ENCODE peak calls at places on chromosomes 4 and X, in nine cellular contexts. A is upper lobe of right lung; V is PC-3; G is GM23338; Q is dorsolateral prefrontal cortex; N is psoas muscle; X is fibroblast of lung; C is CD4-positive, alpha-beta T cell; K is CD4-positive, alpha-beta memory T cell. S is an unnamed sample.

GRCh38 chr4:107950746-107951540 is 19.6 kb downstream of the CYP2U1 start:
- DNase-seq in A (no peak), V (no peak), G (no peak), Q (no peak), N (no peak), X (no peak), C (no peak), K (no peak), S (no peak)

GRCh38 chr4:3760346-3760745 is 5.8 kb upstream of the ADRA2C start:
- DNase-seq in A (no peak), V (no peak), G (no peak), Q (no peak), N (no peak), X (no peak), C (no peak), K (no peak), S (no peak)

GRCh38 chr4:185542626-185543336 is 7.5 kb upstream of the PDLIM3 start:
- DNase-seq in A (no peak), V (no peak), G (no peak), Q (no peak), N (peak), X (peak), C (no peak), K (no peak), S (no peak)

GRCh38 chr4:153177841-153178240 is 26.4 kb upstream of the TRIM2 start:
- DNase-seq in A (no peak), V (no peak), G (no peak), Q (no peak), N (no peak), X (no peak), C (no peak), K (no peak), S (no peak)

GRCh38 chrX:153984351-153985178 is 12.0 kb downstream of the TMEM187 start:
- DNase-seq in A (no peak), V (no peak), G (no peak), Q (no peak), N (no peak), X (no peak), C (peak), K (peak), S (peak)

GRCh38 chrX:145609951-145610511 is 207.6 kb upstream of the SLITRK2 start:
- DNase-seq in A (no peak), V (peak), G (no peak), Q (no peak), N (no peak), X (peak), C (no peak), K (no peak), S (no peak)

GRCh38 chr4:110625593-110626292 is 2.9 kb upstream of the PITX2 start:
- DNase-seq in A (no peak), V (no peak), G (peak), Q (no peak), N (no peak), X (no peak), C (no peak), K (no peak), S (no peak)

GRCh38 chr4:175435437-175435836 is 376.6 kb downstream of the GPM6A start:
- DNase-seq in A (no peak), V (no peak), G (no peak), Q (no peak), N (no peak), X (peak), C (no peak), K (no peak), S (peak)

GRCh38 chrX:39063037-39063436 is 261.8 kb downstream of the MID1IP1 start:
- DNase-seq in A (peak), V (peak), G (no peak), Q (no peak), N (no peak), X (peak), C (no peak), K (no peak), S (no peak)

GRCh38 chrX:154059729-154060245 is 37.7 kb downstream of the MECP2 start:
- DNase-seq in A (no peak), V (no peak), G (no peak), Q (no peak), N (no peak), X (no peak), C (no peak), K (no peak), S (no peak)

GRCh38 chr4:80114732-80115265 is 41.8 kb upstream of the ANTXR2 start:
- DNase-seq in A (no peak), V (no peak), G (no peak), Q (no peak), N (no peak), X (no peak), C (no peak), K (no peak), S (no peak)

GRCh38 chrX:1727531-1728027 is 112.7 kb downstream of the ASMT start:
- DNase-seq in A (no peak), V (peak), G (peak), Q (no peak), N (no peak), X (no peak), C (no peak), K (no peak), S (no peak)

GRCh38 chrX:115419094-115419493 is 129.6 kb downstream of the LUZP4 start:
- DNase-seq in A (no peak), V (no peak), G (no peak), Q (no peak), N (no peak), X (no peak), C (no peak), K (no peak), S (no peak)

DNA sequence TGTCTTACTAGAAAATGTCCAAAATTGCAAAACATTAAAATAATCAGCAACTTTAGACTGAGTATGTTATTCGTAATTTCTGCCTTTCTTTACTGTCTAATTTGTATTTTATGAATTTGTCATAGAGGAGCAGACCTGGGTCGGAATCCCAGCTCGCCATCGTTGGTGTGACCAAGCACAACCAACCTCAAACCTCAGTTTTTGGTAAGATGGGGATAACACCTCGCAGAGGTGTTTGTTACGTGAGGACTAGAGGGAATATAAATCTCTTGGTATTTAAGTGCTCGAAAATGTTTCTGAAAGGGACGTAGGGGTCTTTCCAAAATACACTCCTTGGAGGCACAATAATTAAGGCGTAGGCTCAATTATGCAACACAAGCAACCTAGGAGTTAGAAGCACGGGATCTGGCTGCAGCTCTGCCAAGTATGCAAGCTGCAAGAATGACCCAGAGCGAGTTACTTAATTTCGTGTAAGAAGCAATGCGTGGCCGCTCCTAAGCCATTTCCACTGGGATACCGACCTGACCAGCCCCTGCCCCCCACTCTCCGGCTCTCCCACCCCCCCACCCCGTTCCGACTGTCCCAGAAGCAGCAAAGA is 602 bp downstream of the ADH5 start:
- DNase-seq in A (peak), V (peak), G (peak), Q (no peak), N (peak), X (peak), C (no peak), K (peak), S (no peak)
- H3K27ac ChIP-seq in A (peak), V (peak), G (peak), Q (peak), N (peak), X (peak), C (peak), K (peak), S (peak)

DNA sequence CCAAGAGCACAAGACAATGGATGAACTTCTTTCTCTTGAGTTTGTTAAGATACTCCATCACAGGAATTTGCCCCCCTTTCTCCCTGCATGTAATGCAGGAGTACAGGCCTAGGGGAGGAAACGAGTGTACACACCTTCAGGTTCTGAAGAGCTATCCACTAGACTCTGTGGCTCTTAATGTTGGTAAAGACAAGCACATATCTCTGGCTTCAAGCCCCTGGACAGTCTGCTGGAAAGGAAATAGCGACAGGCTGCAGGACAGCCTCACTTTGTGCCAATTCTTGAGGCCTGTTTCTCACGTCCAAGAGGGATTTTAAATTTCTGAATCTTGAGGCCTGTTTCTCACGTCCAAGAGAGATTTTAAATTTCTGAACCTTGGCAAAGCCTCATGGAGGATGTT is 87.1 kb downstream of the RLIM start:
- DNase-seq in A (no peak), V (no peak), G (no peak), Q (no peak), N (no peak), X (no peak), C (no peak), K (no peak), S (no peak)
- H3K27ac ChIP-seq in A (no peak), V (no peak), G (no peak), Q (no peak), N (no peak), X (no peak), C (no peak), K (no peak), S (no peak)

DNA sequence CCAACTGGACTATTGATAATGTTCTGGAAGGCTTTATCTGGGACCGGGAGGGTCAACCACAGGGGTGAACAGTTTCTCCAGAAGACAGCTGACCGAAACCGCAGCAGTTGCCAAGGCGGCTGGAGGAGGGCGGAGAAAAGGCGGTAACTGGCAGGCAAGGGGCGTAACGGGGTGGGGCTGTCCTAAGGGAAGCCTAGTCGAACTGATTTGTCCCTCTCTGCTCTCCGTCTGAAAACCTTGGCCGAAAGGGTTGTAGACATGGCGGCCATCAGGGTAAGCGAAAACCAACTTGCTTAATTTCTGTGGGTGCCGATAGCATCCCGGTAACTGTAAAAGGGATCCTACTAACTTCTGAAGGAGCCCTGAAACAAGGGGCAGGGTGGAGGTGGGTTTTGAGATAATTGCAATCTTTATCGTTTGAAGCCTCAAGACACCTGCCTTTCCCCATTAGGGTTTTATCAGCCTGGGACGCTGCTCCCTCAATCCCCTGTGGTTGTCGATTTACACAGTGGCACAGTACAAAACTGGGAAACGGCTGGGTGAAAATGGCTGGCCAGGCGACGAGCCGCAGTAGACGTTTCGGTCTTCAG is at the start of gene APOOL:
- DNase-seq in A (peak), V (peak), G (peak), Q (peak), N (peak), X (peak), C (peak), K (peak), S (peak)
- H3K27ac ChIP-seq in A (peak), V (peak), G (peak), Q (peak), N (peak), X (peak), C (no peak), K (peak), S (peak)

DNA sequence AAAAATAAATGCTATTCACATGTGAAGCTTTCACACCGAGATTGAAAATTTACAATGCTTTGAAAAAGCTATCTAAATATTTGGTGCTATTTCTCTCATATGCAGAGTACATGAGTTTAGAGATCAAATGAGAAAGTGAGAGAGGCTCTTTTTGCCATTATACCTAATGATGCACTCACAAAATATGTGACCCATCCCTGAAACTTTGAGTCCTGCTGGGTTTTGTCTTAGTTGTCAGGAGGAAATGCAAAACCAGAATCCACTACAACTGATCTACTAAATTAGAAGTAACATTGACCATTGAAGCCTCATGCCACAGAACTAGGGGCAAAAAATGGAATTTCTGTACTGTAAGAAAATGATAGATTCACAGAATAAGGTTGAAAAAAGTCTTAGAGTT is 251.7 kb downstream of the MAPK10 start:
- DNase-seq in A (no peak), V (peak), G (peak), Q (no peak), N (no peak), X (no peak), C (no peak), K (no peak), S (no peak)
- H3K27ac ChIP-seq in A (no peak), V (no peak), G (no peak), Q (no peak), N (no peak), X (no peak), C (no peak), K (no peak), S (no peak)

DNA sequence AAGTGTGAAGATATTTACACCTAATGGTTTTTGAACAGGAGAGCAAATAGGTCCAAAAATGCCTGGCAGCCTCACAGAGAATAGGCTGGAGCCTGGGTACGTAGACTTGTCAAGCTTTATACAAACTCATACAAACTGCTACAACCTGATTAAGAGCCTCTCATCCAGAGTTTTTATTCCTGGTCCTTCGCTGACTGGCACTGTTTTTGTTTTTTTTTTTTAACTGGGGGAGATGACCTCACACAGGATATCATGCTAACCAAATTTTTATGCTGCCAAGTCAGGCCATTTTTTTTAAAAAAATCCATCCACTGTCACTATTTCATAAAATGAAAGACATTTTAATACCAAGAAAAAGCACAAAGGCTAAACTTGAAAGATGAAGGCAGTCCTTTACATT is 1.9 kb downstream of the FAM114A1 start:
- DNase-seq in A (no peak), V (no peak), G (no peak), Q (no peak), N (no peak), X (no peak), C (no peak), K (no peak), S (no peak)
- H3K27ac ChIP-seq in A (no peak), V (no peak), G (no peak), Q (peak), N (peak), X (peak), C (no peak), K (no peak), S (no peak)

GRCh38 chr4:88008133-88008621 is 742 bp downstream of the PKD2 start:
- DNase-seq in A (peak), V (peak), G (peak), Q (peak), N (peak), X (peak), C (no peak), K (peak), S (peak)
- H3K27ac ChIP-seq in A (peak), V (no peak), G (no peak), Q (peak), N (peak), X (peak), C (no peak), K (no peak), S (no peak)

S was measured in CD4-positive, CD25-positive, alpha-beta regulatory T cell.